ENCODE peak calls at places on chromosome 7, in four cellular contexts. One of them, this sample, is unnamed.

GRCh38 chr7:93119191-93119905 is 1.6 kb upstream of the SAMD9 start:
- DNase-seq in K562: no peak
- DNase-seq in HepG2: no peak
- DNase-seq in A549: peak
- DNase-seq in this sample: no peak

GRCh38 chr7:35253680-35254495 is at the start of gene TBX20:
- DNase-seq in A549: peak
- DNase-seq in K562: no peak
- DNase-seq in HepG2: no peak
- DNase-seq in this sample: peak

GRCh38 chr7:15821484-15822122 is 135.1 kb upstream of the MEOX2 start:
- DNase-seq in K562: no peak
- DNase-seq in HepG2: no peak
- DNase-seq in A549: no peak
- DNase-seq in this sample: no peak

GRCh38 chr7:97119747-97120146 is 2.2 kb downstream of the SDHAF3 start:
- DNase-seq in HepG2: no peak
- DNase-seq in K562: peak
- DNase-seq in A549: no peak
- DNase-seq in this sample: no peak

GRCh38 chr7:70347880-70348279 is 749.6 kb downstream of the AUTS2 start:
- DNase-seq in HepG2: no peak
- DNase-seq in K562: no peak
- DNase-seq in A549: no peak
- DNase-seq in this sample: no peak

GRCh38 chr7:37669818-37670217 is 13.7 kb upstream of the GPR141 start:
- DNase-seq in HepG2: no peak
- DNase-seq in K562: no peak
- DNase-seq in A549: no peak
- DNase-seq in this sample: no peak

GRCh38 chr7:138663741-138664710 is 37.1 kb downstream of the SVOPL start:
- DNase-seq in K562: no peak
- DNase-seq in A549: no peak
- DNase-seq in HepG2: no peak
- DNase-seq in this sample: peak

GRCh38 chr7:99837649-99838361 is 10.0 kb downstream of the CYP3A43 start:
- DNase-seq in K562: no peak
- DNase-seq in A549: peak
- DNase-seq in HepG2: peak
- DNase-seq in this sample: no peak

GRCh38 chr7:43879477-43879876 is 10.2 kb upstream of the MRPS24 start:
- DNase-seq in HepG2: no peak
- DNase-seq in K562: no peak
- DNase-seq in A549: no peak
- DNase-seq in this sample: no peak

GRCh38 chr7:26760499-26760898 is 103.9 kb downstream of the SKAP2 start:
- DNase-seq in HepG2: no peak
- DNase-seq in K562: no peak
- DNase-seq in A549: no peak
- DNase-seq in this sample: no peak

GRCh38 chr7:100484636-100485114 is 948 bp downstream of the NYAP1 start:
- DNase-seq in K562: no peak
- DNase-seq in A549: no peak
- DNase-seq in HepG2: no peak
- DNase-seq in this sample: no peak

GRCh38 chr7:91299952-91300775 is 35.9 kb downstream of the FZD1 start:
- DNase-seq in HepG2: no peak
- DNase-seq in K562: peak
- DNase-seq in A549: no peak
- DNase-seq in this sample: no peak

GRCh38 chr7:137882261-137882668 is 35.5 kb upstream of the DGKI start:
- DNase-seq in K562: peak
- DNase-seq in A549: peak
- DNase-seq in HepG2: no peak
- DNase-seq in this sample: no peak

GRCh38 chr7:151088856-151089699 is 2.8 kb downstream of the AGAP3 start:
- DNase-seq in HepG2: peak
- DNase-seq in K562: no peak
- DNase-seq in A549: no peak
- DNase-seq in this sample: peak

GRCh38 chr7:30253796-30254165 is 30.6 kb upstream of the ZNRF2 start:
- DNase-seq in A549: no peak
- DNase-seq in K562: no peak
- DNase-seq in HepG2: no peak
- DNase-seq in this sample: no peak

GRCh38 chr7:57651006-57651405 is 201.0 kb downstream of the ZNF716 start:
- DNase-seq in K562: no peak
- DNase-seq in HepG2: no peak
- DNase-seq in A549: no peak
- DNase-seq in this sample: no peak

GRCh38 chr7:559396-559705 is 39.7 kb upstream of the PDGFA start:
- DNase-seq in K562: no peak
- DNase-seq in A549: no peak
- DNase-seq in HepG2: no peak
- DNase-seq in this sample: no peak

GRCh38 chr7:83547526-83547925 is 101.4 kb downstream of the SEMA3E start:
- DNase-seq in A549: peak
- DNase-seq in HepG2: no peak
- DNase-seq in K562: no peak
- DNase-seq in this sample: no peak

GRCh38 chr7:116679495-116679894 is 7.5 kb downstream of the MET start:
- DNase-seq in A549: no peak
- DNase-seq in HepG2: no peak
- DNase-seq in K562: no peak
- DNase-seq in this sample: no peak

GRCh38 chr7:16347461-16348192 is 73.7 kb downstream of the CRPPA start:
- DNase-seq in HepG2: no peak
- DNase-seq in A549: no peak
- DNase-seq in K562: peak
- DNase-seq in this sample: no peak

GRCh38 chr7:111429781-111430180 is 132.5 kb downstream of the IMMP2L start:
- DNase-seq in A549: no peak
- DNase-seq in K562: no peak
- DNase-seq in HepG2: no peak
- DNase-seq in this sample: no peak

GRCh38 chr7:44791278-44792219 is 4.9 kb upstream of the PPIA start:
- DNase-seq in K562: no peak
- DNase-seq in A549: no peak
- DNase-seq in HepG2: peak
- DNase-seq in this sample: no peak

GRCh38 chr7:33072471-33072870 is 9.9 kb upstream of the NT5C3A start:
- DNase-seq in HepG2: peak
- DNase-seq in A549: no peak
- DNase-seq in K562: no peak
- DNase-seq in this sample: no peak

GRCh38 chr7:135536160-135536559 is 21.6 kb upstream of the NUP205 start:
- DNase-seq in K562: no peak
- DNase-seq in HepG2: peak
- DNase-seq in A549: peak
- DNase-seq in this sample: no peak

GRCh38 chr7:137760111-137760510 is 86.7 kb downstream of the DGKI start:
- DNase-seq in A549: no peak
- DNase-seq in K562: no peak
- DNase-seq in HepG2: no peak
- DNase-seq in this sample: no peak

GRCh38 chr7:140060788-140061606 is 1.8 kb downstream of the PARP12 start:
- DNase-seq in K562: peak
- DNase-seq in A549: no peak
- DNase-seq in HepG2: no peak
- DNase-seq in this sample: no peak

GRCh38 chr7:24756545-24756988 is 697 bp downstream of the GSDME start:
- DNase-seq in K562: no peak
- DNase-seq in A549: no peak
- DNase-seq in HepG2: no peak
- DNase-seq in this sample: no peak

GRCh38 chr7:84200859-84201258 is 6.3 kb upstream of the SEMA3A start:
- DNase-seq in K562: no peak
- DNase-seq in HepG2: no peak
- DNase-seq in A549: no peak
- DNase-seq in this sample: no peak

GRCh38 chr7:92137531-92137930 is 3.3 kb upstream of the CYP51A1 start:
- DNase-seq in A549: no peak
- DNase-seq in K562: no peak
- DNase-seq in HepG2: no peak
- DNase-seq in this sample: no peak

GRCh38 chr7:21902240-21902639 is 43.5 kb downstream of the CDCA7L start:
- DNase-seq in A549: peak
- DNase-seq in K562: no peak
- DNase-seq in HepG2: no peak
- DNase-seq in this sample: no peak

GRCh38 chr7:30556854-30557644 is 37.6 kb upstream of the GARS1 start:
- DNase-seq in HepG2: no peak
- DNase-seq in A549: no peak
- DNase-seq in K562: no peak
- DNase-seq in this sample: peak

GRCh38 chr7:50068026-50068425 is 25.0 kb downstream of the ZPBP start:
- DNase-seq in HepG2: peak
- DNase-seq in K562: peak
- DNase-seq in A549: peak
- DNase-seq in this sample: no peak

GRCh38 chr7:50069613-50070012 is 23.4 kb downstream of the ZPBP start:
- DNase-seq in A549: no peak
- DNase-seq in HepG2: peak
- DNase-seq in K562: peak
- DNase-seq in this sample: peak

GRCh38 chr7:50073093-50073492 is 20.0 kb downstream of the ZPBP start:
- DNase-seq in HepG2: no peak
- DNase-seq in A549: no peak
- DNase-seq in K562: no peak
- DNase-seq in this sample: no peak

DNA sequence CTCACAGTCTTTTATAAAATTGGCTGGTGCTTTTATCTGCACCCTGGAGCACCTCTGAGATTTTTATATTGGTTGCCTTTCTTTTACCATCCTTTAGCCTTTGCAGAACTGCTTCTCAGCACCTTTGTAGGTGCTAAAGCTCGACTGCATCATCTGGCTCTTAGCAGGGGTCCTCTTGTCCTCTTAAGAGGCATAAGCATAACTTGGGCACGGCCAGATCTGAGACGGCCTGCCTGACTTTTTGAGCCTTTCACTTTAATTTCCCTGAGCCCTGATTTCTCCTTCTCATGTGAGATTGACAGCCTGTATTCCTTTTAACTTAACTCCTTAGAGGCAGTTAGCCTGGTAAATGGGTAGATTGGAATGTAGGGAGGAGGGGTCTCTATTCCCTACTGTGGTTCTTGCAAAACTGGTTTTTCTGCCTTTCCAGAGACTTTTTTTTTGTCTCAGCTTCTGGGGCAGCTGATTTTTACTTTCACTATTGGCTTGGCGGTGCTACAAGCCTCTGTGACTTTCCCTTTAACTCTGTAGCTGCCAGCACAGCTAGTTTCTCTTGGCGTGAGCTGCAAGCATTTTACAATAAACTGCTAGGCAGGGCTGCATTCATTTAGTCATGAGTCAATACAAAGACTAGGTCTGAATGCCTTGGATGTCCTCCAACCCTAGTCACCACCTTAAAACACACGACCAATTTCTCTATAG is 24.0 kb downstream of the ZPBP start:
- DNase-seq in HepG2: no peak
- DNase-seq in K562: no peak
- DNase-seq in A549: peak
- DNase-seq in this sample: no peak
- TF ChIP-seq NR3C1 in HepG2: no peak
- TF ChIP-seq NR3C1 in K562: no peak
- TF ChIP-seq NR3C1 in A549: no peak
- TF ChIP-seq NR3C1 in this sample: no peak

GRCh38 chr7:130491841-130492518 is at the start of gene MEST:
- DNase-seq in HepG2: no peak
- DNase-seq in K562: no peak
- DNase-seq in A549: no peak
- DNase-seq in this sample: peak
- TF ChIP-seq NR3C1 in HepG2: no peak
- TF ChIP-seq NR3C1 in K562: no peak
- TF ChIP-seq NR3C1 in A549: no peak
- TF ChIP-seq NR3C1 in this sample: no peak

GRCh38 chr7:20783716-20784310 is 2.9 kb downstream of the SP8 start:
- DNase-seq in HepG2: no peak
- DNase-seq in A549: no peak
- DNase-seq in K562: no peak
- DNase-seq in this sample: peak

GRCh38 chr7:20785211-20786048 is 1.3 kb downstream of the SP8 start:
- DNase-seq in A549: no peak
- DNase-seq in HepG2: no peak
- DNase-seq in K562: no peak
- DNase-seq in this sample: peak

GRCh38 chr7:20786049-20786412 is 655 bp downstream of the SP8 start:
- DNase-seq in K562: no peak
- DNase-seq in A549: no peak
- DNase-seq in HepG2: no peak
- DNase-seq in this sample: no peak

GRCh38 chr7:20783131-20783715 is 3.5 kb downstream of the SP8 start:
- DNase-seq in A549: no peak
- DNase-seq in HepG2: no peak
- DNase-seq in K562: no peak
- DNase-seq in this sample: no peak

GRCh38 chr7:20784311-20785210 is 2.1 kb downstream of the SP8 start:
- DNase-seq in HepG2: no peak
- DNase-seq in K562: no peak
- DNase-seq in A549: peak
- DNase-seq in this sample: peak
- TF ChIP-seq NR3C1 in HepG2: no peak
- TF ChIP-seq NR3C1 in K562: no peak
- TF ChIP-seq NR3C1 in A549: no peak
- TF ChIP-seq NR3C1 in this sample: peak

DNA sequence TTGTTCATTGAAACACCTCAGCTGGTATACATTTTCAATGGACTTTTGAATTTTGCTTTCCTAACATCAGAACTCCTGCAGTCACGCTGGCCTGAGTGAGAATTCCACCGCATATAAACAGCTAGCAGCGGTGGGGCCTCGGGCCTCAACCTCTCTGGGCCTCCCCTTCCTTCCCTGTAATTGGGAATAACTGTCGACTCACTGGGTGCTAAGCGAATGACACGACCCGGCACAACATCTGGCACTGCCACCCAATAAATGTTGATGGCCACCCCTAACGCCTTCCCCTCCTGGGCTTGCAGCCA is 672 bp downstream of the RCC1L start:
- DNase-seq in A549: no peak
- DNase-seq in K562: no peak
- DNase-seq in HepG2: peak
- DNase-seq in this sample: no peak
- TF ChIP-seq NR3C1 in A549: no peak
- TF ChIP-seq NR3C1 in K562: no peak
- TF ChIP-seq NR3C1 in HepG2: no peak
- TF ChIP-seq NR3C1 in this sample: no peak

This sample was measured in WTC11.